ENCODE peak calls at places on chromosomes 12 and 14, in eight cellular contexts. One of them, this sample, is unnamed.

GRCh38 chr12:94545937-94546771 is 86.5 kb upstream of the CEP83 start:
- DNase-seq in hepatocyte: peak
- DNase-seq in cardiac fibroblast: peak
- DNase-seq in sciatic nerve: no peak
- DNase-seq in GM23248: peak
- DNase-seq in HuH-7.5: peak
- DNase-seq in T-helper 1 cell: no peak
- DNase-seq in retina: peak
- DNase-seq in this sample: peak

GRCh38 chr14:21191809-21192446 is 36.1 kb upstream of the OR5AU1 start:
- DNase-seq in retina: peak
- DNase-seq in sciatic nerve: peak
- DNase-seq in cardiac fibroblast: peak
- DNase-seq in HuH-7.5: peak
- DNase-seq in GM23248: peak
- DNase-seq in T-helper 1 cell: peak
- DNase-seq in hepatocyte: peak
- DNase-seq in this sample: peak

GRCh38 chr12:115802767-115803166 is 474.7 kb downstream of the MED13L start:
- DNase-seq in retina: no peak
- DNase-seq in GM23248: no peak
- DNase-seq in HuH-7.5: no peak
- DNase-seq in T-helper 1 cell: no peak
- DNase-seq in sciatic nerve: no peak
- DNase-seq in hepatocyte: no peak
- DNase-seq in cardiac fibroblast: no peak
- DNase-seq in this sample: no peak

GRCh38 chr12:105461276-105461975 is 130.9 kb downstream of the C12orf75 start:
- DNase-seq in retina: no peak
- DNase-seq in cardiac fibroblast: no peak
- DNase-seq in GM23248: peak
- DNase-seq in HuH-7.5: no peak
- DNase-seq in hepatocyte: no peak
- DNase-seq in sciatic nerve: no peak
- DNase-seq in T-helper 1 cell: no peak
- DNase-seq in this sample: no peak

GRCh38 chr12:26666286-26666685 is 166.7 kb downstream of the ITPR2 start:
- DNase-seq in retina: no peak
- DNase-seq in cardiac fibroblast: no peak
- DNase-seq in GM23248: no peak
- DNase-seq in sciatic nerve: no peak
- DNase-seq in HuH-7.5: no peak
- DNase-seq in hepatocyte: no peak
- DNase-seq in T-helper 1 cell: no peak
- DNase-seq in this sample: no peak

GRCh38 chr12:52022841-52023181 is 16.1 kb downstream of the TAMALIN start:
- DNase-seq in GM23248: no peak
- DNase-seq in cardiac fibroblast: no peak
- DNase-seq in sciatic nerve: peak
- DNase-seq in hepatocyte: peak
- DNase-seq in T-helper 1 cell: no peak
- DNase-seq in HuH-7.5: peak
- DNase-seq in retina: no peak
- DNase-seq in this sample: no peak

GRCh38 chr12:14567311-14568195 is at the start of gene PLBD1:
- DNase-seq in HuH-7.5: peak
- DNase-seq in T-helper 1 cell: no peak
- DNase-seq in cardiac fibroblast: peak
- DNase-seq in hepatocyte: peak
- DNase-seq in retina: peak
- DNase-seq in sciatic nerve: peak
- DNase-seq in GM23248: peak
- DNase-seq in this sample: no peak

GRCh38 chr14:83870556-83870955 is 1659.4 kb upstream of the FLRT2 start:
- DNase-seq in hepatocyte: no peak
- DNase-seq in retina: no peak
- DNase-seq in T-helper 1 cell: no peak
- DNase-seq in HuH-7.5: no peak
- DNase-seq in sciatic nerve: no peak
- DNase-seq in cardiac fibroblast: no peak
- DNase-seq in GM23248: no peak
- DNase-seq in this sample: no peak

This sample was measured in HEK293T.